ENCODE peak calls at places on chromosome 22, in five cellular contexts. S is IMR-90; O is stomach; P is suprapubic skin; M is CD8-positive, alpha-beta memory T cell. K is an unnamed sample.

GRCh38 chr22:18998998-18999397 is 62.9 kb upstream of the PRODH start:
- DNase-seq in P (no peak), M (no peak), S (no peak), O (no peak), K (no peak)

GRCh38 chr22:33112606-33113005 is 54.4 kb upstream of the SYN3 start:
- DNase-seq in M (no peak), S (no peak), O (no peak), P (no peak), K (no peak)

GRCh38 chr22:19870153-19871022 is 15.7 kb upstream of the GNB1L start:
- DNase-seq in M (no peak), S (no peak), P (peak; percentile 69), O (no peak), K (peak; percentile 53)

GRCh38 chr22:39348909-39349505 is 784 bp upstream of the SYNGR1 start:
- DNase-seq in M (no peak), P (no peak), O (no peak), S (no peak), K (no peak)

GRCh38 chr22:45033136-45033535 is 23.3 kb upstream of the PHF21B start:
- DNase-seq in O (no peak), M (no peak), P (no peak), S (no peak), K (no peak)

GRCh38 chr22:40021401-40022000 is 26.7 kb downstream of the FAM83F start:
- DNase-seq in M (no peak), O (no peak), S (no peak), P (no peak), K (no peak)

GRCh38 chr22:38745676-38746460 is 9.9 kb downstream of the SUN2 start:
- DNase-seq in O (no peak), S (no peak), P (no peak), M (no peak), K (no peak)

GRCh38 chr22:39349506-39349966 is 255 bp upstream of the SYNGR1 start:
- DNase-seq in M (peak; percentile 58), O (peak; percentile 26), P (no peak), S (no peak), K (no peak)

GRCh38 chr22:40031766-40032470 is 37.2 kb downstream of the FAM83F start:
- DNase-seq in S (no peak), M (no peak), P (peak; percentile 31), O (no peak), K (no peak)

GRCh38 chr22:41256254-41256897 is 15.6 kb upstream of the CHADL start:
- DNase-seq in P (no peak), M (no peak), S (peak; percentile 80), O (no peak), K (no peak)

GRCh38 chr22:31451709-31452571 is 37.7 kb downstream of the EIF4ENIF1 start:
- DNase-seq in P (no peak), O (no peak), M (peak; percentile 21), S (peak; percentile 59), K (no peak)

GRCh38 chr22:49492756-49493251 is 334.9 kb downstream of the BRD1 start:
- DNase-seq in O (no peak), S (no peak), P (no peak), M (no peak), K (no peak)
- H3K27ac ChIP-seq in O (no peak overlapping the region), S (no peak overlapping the region), P (no peak overlapping the region), M (no peak overlapping the region), K (no peak overlapping the region)

DNA sequence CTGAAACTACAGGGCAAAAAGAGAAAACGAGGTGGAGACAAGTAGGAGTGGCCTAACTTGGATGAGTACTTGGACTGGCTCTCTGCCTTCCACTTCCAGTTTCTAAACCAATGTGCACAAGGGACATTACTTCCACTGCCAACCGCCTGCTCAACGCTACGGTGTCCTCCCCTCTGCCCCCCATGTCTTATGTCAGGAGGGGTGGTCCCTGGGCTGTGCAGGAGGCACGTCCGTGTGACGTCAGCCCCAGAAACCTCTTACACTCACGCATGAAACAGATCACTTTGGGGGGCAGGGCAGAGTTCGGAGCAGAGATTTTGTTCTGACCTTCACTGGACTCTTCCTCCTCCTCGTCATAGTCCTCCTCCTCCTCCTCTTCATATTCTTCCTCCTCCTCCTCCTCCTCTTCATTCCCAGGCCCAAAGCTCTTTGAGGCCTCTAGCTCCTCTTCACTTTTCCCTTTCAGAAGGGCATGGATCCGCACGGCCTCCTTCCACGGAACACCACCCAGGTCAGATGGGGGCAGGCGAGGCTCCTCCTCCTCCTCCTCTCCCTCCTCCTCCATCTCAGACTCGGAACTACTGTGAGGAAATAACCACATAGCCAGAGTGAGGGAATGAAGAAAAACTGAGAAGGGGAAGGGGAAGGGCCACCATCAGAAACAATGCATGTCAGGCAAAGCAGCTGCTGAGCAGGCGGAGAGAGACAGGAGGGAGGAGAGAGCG is 57.4 kb upstream of the BID start:
- DNase-seq in O (no peak), M (no peak), P (no peak), S (no peak), K (no peak)
- H3K4me1 ChIP-seq in O (peaks cover 11% of the 10 kb centered on the region), M (peaks cover 6% of the 10 kb centered on the region), P (peaks cover 15% of the 10 kb centered on the region), S (no peaks in the 10 kb centered on the region), K (peaks cover 3% of the 10 kb centered on the region)

DNA sequence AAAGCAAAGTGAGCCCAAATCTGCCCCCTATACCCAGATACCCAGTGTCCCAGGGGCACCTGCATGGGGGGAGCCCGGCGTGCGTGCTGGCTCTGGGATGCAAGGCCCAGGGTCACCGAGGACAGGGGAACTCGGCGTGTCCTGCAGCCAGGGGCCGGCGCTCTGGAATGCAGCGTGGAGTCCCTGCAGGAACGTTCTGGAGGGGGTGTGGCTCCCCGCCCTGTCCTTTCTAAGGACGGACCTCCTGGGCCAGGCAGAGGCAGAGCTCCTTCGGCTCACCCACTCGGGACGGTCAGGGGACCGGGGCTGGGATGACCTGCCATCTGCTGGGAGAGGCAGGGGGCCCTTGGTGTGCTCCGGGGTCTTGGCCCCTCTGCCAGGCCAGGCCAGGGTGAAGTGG is 1196.8 kb downstream of the BRD1 start:
- DNase-seq in S (no peak), M (no peak), O (no peak), P (no peak), K (no peak)
- H3K27ac ChIP-seq in S (no peak overlapping the region), M (no peak overlapping the region), O (no peak overlapping the region), P (no peak overlapping the region), K (no peak overlapping the region)

GRCh38 chr22:36374603-36375024 is 13.2 kb downstream of the MYH9 start:
- DNase-seq in M (peak; percentile 6), P (no peak), O (peak; percentile 68), S (peak; percentile 77), K (no peak)
- H3K4me1 ChIP-seq in M (peaks cover 99% of the 10 kb centered on the region), P (peaks cover 98% of the 10 kb centered on the region), O (peaks cover 98% of the 10 kb centered on the region), S (peaks cover 50% of the 10 kb centered on the region), K (peaks cover 99% of the 10 kb centered on the region)

GRCh38 chr22:43992331-43992821 is 31.7 kb upstream of the PARVB start:
- DNase-seq in O (no peak), P (no peak), M (no peak), S (peak; percentile 78), K (peak; percentile 53)
- H3K27ac ChIP-seq in O (no peak overlapping the region), P (no peak overlapping the region), M (no peak overlapping the region), S (no peak overlapping the region), K (no peak overlapping the region)

DNA sequence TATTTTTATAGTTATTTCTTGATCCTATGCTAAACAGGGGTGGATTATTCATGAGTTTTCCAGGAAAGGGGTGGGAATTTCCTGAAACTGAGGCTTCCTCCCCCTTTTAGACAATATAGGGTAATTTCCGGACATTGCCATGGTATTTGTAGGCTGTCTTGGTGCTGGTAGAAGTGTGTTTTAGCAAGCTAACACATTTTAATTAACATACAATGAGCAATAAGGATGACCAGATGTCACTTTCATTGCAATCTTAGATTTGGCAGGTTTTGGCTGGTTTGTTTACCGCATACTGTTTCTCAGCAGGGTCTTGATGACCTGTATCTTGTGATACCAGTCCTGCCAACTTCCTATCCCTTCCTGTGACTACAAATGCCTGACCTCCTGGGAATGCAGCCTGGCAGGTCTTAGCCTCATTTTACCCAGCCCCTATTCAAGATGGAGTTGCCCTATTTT is 992 bp upstream of the C1QTNF6 start:
- DNase-seq in S (no peak), M (no peak), P (no peak), O (no peak), K (no peak)
- H3K4me1 ChIP-seq in S (peaks cover 18% of the 10 kb centered on the region), M (peaks cover 60% of the 10 kb centered on the region), P (peaks cover 47% of the 10 kb centered on the region), O (peaks cover 44% of the 10 kb centered on the region), K (peaks cover 46% of the 10 kb centered on the region)

GRCh38 chr22:28788601-28789000 is 11.8 kb downstream of the XBP1 start:
- DNase-seq in M (no peak), P (no peak), O (no peak), S (no peak), K (no peak)
- H3K27ac ChIP-seq in M (no peak overlapping the region), P (no peak overlapping the region), O (no peak overlapping the region), S (no peak overlapping the region), K (no peak overlapping the region)

DNA sequence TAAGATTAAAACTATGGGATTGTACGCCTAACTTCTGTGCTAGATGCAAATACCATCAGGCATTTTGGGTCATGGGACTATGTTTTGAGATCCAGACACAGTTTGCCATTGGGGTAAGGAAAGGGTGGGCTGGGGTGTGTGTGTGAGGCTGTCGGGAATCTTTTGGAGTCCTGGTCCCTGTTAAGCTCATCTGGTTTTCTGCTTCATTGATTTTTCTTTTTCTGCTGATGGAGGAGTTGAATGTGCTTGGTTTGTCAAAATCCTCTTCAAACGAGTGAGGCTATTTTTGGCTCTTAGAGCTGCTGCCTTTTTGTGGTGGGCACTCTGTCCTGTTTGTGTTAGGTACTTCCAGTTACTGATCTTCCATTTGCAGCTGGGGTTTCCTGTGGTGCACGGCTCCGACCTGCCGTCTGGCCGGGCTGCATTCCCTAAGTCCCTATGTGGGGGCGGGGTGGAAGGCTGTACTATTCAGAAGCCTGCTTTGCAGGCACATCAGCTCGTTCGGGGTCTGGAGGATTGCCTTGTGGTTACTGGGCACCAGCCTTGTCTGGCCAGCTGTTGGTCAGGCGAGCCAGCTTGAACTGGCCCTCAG is 2.9 kb downstream of the BCR start:
- DNase-seq in P (no peak), M (no peak), O (peak; percentile 70), S (peak; percentile 66), K (peak; percentile 74)
- H3K4me1 ChIP-seq in P (peaks cover 58% of the 10 kb centered on the region), M (peaks cover 54% of the 10 kb centered on the region), O (peaks cover 60% of the 10 kb centered on the region), S (peaks cover 33% of the 10 kb centered on the region), K (peaks cover 49% of the 10 kb centered on the region)

GRCh38 chr22:46721716-46722115 is 16.3 kb downstream of the CERK start:
- DNase-seq in S (no peak), M (no peak), O (no peak), P (no peak), K (no peak)
- H3K27ac ChIP-seq in S (no peak overlapping the region), M (no peak overlapping the region), O (no peak overlapping the region), P (no peak overlapping the region), K (no peak overlapping the region)

K was measured in upper lobe of right lung.